ENCODE peak calls at places on chromosomes 7 and 10, in nine cellular contexts. S is fibroblast of pulmonary artery, Z is RWPE1, M is heart right ventricle, J is H9, L is heart left ventricle, A is omental fat pad, R is HepG2, Q is endothelial cell. O is an unnamed sample.

GRCh38 chr10:7027913-7028808 is 382.7 kb downstream of the SFMBT2 start:
- DNase-seq in S (peak; percentile 36), R (no peak), A (no peak), Z (peak; percentile 64), Q (no peak), M (no peak), L (no peak), J (no peak), O (no peak)

GRCh38 chr10:59894114-59894513 is 12.2 kb downstream of the CCDC6 start:
- DNase-seq in A (no peak), Q (no peak), S (peak; percentile 86), M (peak; percentile 31), L (peak; percentile 54), J (no peak), R (no peak), Z (peak; percentile 91), O (peak; percentile 76)

GRCh38 chr10:87674963-87675362 is 15.3 kb downstream of the PAPSS2 start:
- DNase-seq in Z (no peak), R (no peak), A (no peak), L (no peak), J (no peak), M (no peak), S (peak; percentile 66), Q (no peak), O (no peak)

GRCh38 chr7:45176886-45177731 is 19.5 kb downstream of the RAMP3 start:
- DNase-seq in S (no peak), L (no peak), A (no peak), R (no peak), Q (no peak), M (no peak), J (no peak), Z (no peak), O (peak; percentile 47)

GRCh38 chr7:10802526-10802925 is 171.1 kb upstream of the PHF14 start:
- DNase-seq in M (no peak), L (no peak), Z (peak; percentile 56), S (peak; percentile 38), Q (no peak), J (no peak), A (no peak), R (no peak), O (no peak)

GRCh38 chr7:77923419-77923818 is 124.8 kb downstream of the PHTF2 start:
- DNase-seq in A (no peak), Q (no peak), M (no peak), S (no peak), L (no peak), Z (no peak), R (no peak), J (no peak), O (no peak)

GRCh38 chr7:140375323-140375722 is 23.0 kb downstream of the SLC37A3 start:
- DNase-seq in R (no peak), Z (no peak), S (no peak), A (no peak), L (no peak), J (no peak), M (no peak), Q (no peak), O (no peak)

GRCh38 chr10:104424719-104425118 is 71.1 kb downstream of the CFAP58 start:
- DNase-seq in J (no peak), S (no peak), M (no peak), Z (peak; percentile 81), A (no peak), L (no peak), Q (no peak), R (no peak), O (no peak)

GRCh38 chr10:117165557-117166419 is 27.7 kb upstream of the VAX1 start:
- DNase-seq in A (no peak), S (peak; percentile 57), M (peak; percentile 42), Q (peak; percentile 93), R (no peak), J (peak; percentile 88), L (no peak), Z (peak; percentile 87), O (no peak)

GRCh38 chr10:74967850-74968620 is 141.6 kb downstream of the KAT6B start:
- DNase-seq in M (no peak), Q (no peak), Z (peak; percentile 15), R (peak; percentile 37), A (no peak), L (no peak), S (peak; percentile 32), J (no peak), O (no peak)

GRCh38 chr10:125707852-125708468 is 11.5 kb upstream of the EDRF1 start:
- DNase-seq in J (no peak), A (no peak), Q (no peak), R (peak; percentile 46), Z (peak; percentile 38), L (no peak), S (no peak), M (no peak), O (no peak)

GRCh38 chr10:72611783-72612182 is 14.1 kb downstream of the MICU1 start:
- DNase-seq in M (no peak), Z (no peak), L (no peak), A (no peak), Q (no peak), S (peak; percentile 40), R (no peak), J (no peak), O (no peak)

GRCh38 chr7:3028071-3028766 is 15.4 kb downstream of the CARD11 start:
- DNase-seq in Z (peak; percentile 67), R (no peak), A (no peak), S (peak; percentile 56), Q (no peak), M (no peak), L (no peak), J (no peak), O (peak; percentile 48)

GRCh38 chr7:113784317-113784716 is 134.5 kb downstream of the PPP1R3A start:
- DNase-seq in J (no peak), Z (no peak), S (no peak), M (no peak), L (no peak), A (no peak), Q (no peak), R (no peak), O (no peak)
- TF ChIP-seq CTCF in J (no peak), Z (no peak), S (no peak), M (no peak), L (no peak), A (no peak), Q (no peak), R (no peak), O (no peak)

GRCh38 chr7:28533731-28534531 is 121.6 kb downstream of the CREB5 start:
- DNase-seq in M (peak; percentile 42), Q (no peak), J (no peak), S (peak; percentile 30), A (no peak), R (no peak), Z (no peak), L (peak; percentile 41), O (no peak)

GRCh38 chr7:28530175-28531142 is 118.1 kb downstream of the CREB5 start:
- DNase-seq in M (peak; percentile 59), Z (no peak), L (peak; percentile 52), S (no peak), A (no peak), J (no peak), R (no peak), Q (no peak), O (no peak)

GRCh38 chr7:28533267-28533666 is 120.9 kb downstream of the CREB5 start:
- DNase-seq in A (no peak), S (no peak), J (no peak), Q (no peak), M (no peak), R (no peak), L (no peak), Z (no peak), O (no peak)

GRCh38 chr7:28539289-28539981 is 127.1 kb downstream of the CREB5 start:
- DNase-seq in M (no peak), J (no peak), A (no peak), S (no peak), Q (no peak), L (no peak), R (no peak), Z (no peak), O (no peak)

GRCh38 chr7:28536259-28536658 is 123.9 kb downstream of the CREB5 start:
- DNase-seq in M (no peak), J (peak; percentile 83), A (no peak), Z (peak; percentile 25), L (no peak), S (peak; percentile 53), R (no peak), Q (peak; percentile 9), O (no peak)
- TF ChIP-seq CTCF in M (peak; percentile 33), J (peak; percentile 74), A (no peak), Z (no peak), L (no peak), S (peak; percentile 53), R (no peak), Q (no peak), O (peak; percentile 45)

GRCh38 chr7:100247152-100247757 is 27.5 kb downstream of the PVRIG start:
- DNase-seq in L (no peak), S (peak; percentile 52), J (peak; percentile 91), Z (peak; percentile 95), M (no peak), Q (peak; percentile 27), A (no peak), R (peak; percentile 90), O (no peak)
- TF ChIP-seq CTCF in L (no peak), S (no peak), J (peak; percentile 48), Z (no peak), M (no peak), Q (peak; percentile 22), A (no peak), R (peak; percentile 20), O (no peak)

GRCh38 chr7:142718314-142718713 is 31.0 kb upstream of the PRSS1 start:
- DNase-seq in S (no peak), M (no peak), A (no peak), Q (no peak), L (no peak), Z (no peak), J (no peak), R (no peak), O (no peak)

GRCh38 chr7:142720140-142720773 is 29.0 kb upstream of the PRSS1 start:
- DNase-seq in Q (no peak), A (no peak), R (no peak), L (no peak), S (no peak), Z (no peak), J (no peak), M (no peak), O (no peak)

GRCh38 chr7:142717453-142717852 is 31.8 kb upstream of the PRSS1 start:
- DNase-seq in S (no peak), L (no peak), J (no peak), Z (no peak), R (no peak), A (no peak), M (no peak), Q (no peak), O (no peak)

GRCh38 chr7:142720981-142721380 is 28.3 kb upstream of the PRSS1 start:
- DNase-seq in J (no peak), S (no peak), R (no peak), Z (no peak), A (no peak), M (no peak), L (no peak), Q (no peak), O (no peak)

DNA sequence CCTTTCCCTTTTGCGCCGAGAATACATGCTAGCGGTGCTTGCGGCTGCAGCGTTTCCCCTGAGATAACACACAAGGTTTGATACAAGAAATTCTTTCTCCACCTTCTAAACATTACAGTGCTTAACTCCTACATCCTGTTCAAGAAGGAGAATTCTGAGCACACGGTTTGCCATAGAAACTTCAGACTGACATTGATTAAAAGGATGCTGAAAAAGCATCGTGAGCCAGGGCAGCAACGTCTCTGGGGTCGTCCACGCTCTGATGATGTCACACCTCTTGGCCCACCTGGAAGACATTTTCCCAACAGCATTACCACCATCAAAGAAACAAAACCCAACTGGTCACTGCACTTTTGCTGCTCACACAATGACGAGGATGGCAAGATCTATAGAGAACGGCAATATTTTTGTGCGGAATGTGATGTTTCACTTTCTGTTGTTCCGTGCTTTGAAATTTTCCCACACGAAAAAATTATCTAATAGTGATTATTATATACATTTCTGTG is 26.9 kb upstream of the PRSS1 start:
- DNase-seq in A (no peak), L (no peak), S (no peak), Q (no peak), R (no peak), Z (no peak), J (no peak), M (no peak), O (no peak)
- TF ChIP-seq CTCF in A (no peak), L (no peak), S (no peak), Q (no peak), R (no peak), Z (no peak), J (no peak), M (no peak), O (no peak)

O was measured in ascending aorta.